ENCODE peak calls at places on chromosome 13, in seven cellular contexts. One of them, this sample, is unnamed.

GRCh38 chr13:71811344-71811743 is 55.7 kb downstream of the DACH1 start:
- DNase-seq in HCT116: no peak
- DNase-seq in SK-N-SH: no peak
- DNase-seq in GM12878: no peak
- DNase-seq in HepG2: no peak
- DNase-seq in K562: no peak
- DNase-seq in H1: no peak
- DNase-seq in this sample: no peak

GRCh38 chr13:112066624-112067004 is 335 bp upstream of the SOX1 start:
- DNase-seq in HCT116: no peak
- DNase-seq in SK-N-SH: peak; percentile 49
- DNase-seq in GM12878: no peak
- DNase-seq in HepG2: no peak
- DNase-seq in K562: no peak
- DNase-seq in H1: no peak
- DNase-seq in this sample: no peak

GRCh38 chr13:65555973-65556372 is 1674.2 kb downstream of the PCDH9 start:
- DNase-seq in HCT116: no peak
- DNase-seq in SK-N-SH: peak; percentile 52
- DNase-seq in GM12878: no peak
- DNase-seq in HepG2: no peak
- DNase-seq in K562: no peak
- DNase-seq in H1: no peak
- DNase-seq in this sample: no peak

GRCh38 chr13:52130641-52131040 is 1.8 kb upstream of the NEK5 start:
- DNase-seq in HCT116: no peak
- DNase-seq in SK-N-SH: no peak
- DNase-seq in GM12878: no peak
- DNase-seq in HepG2: no peak
- DNase-seq in K562: no peak
- DNase-seq in H1: no peak
- DNase-seq in this sample: no peak

GRCh38 chr13:73073050-73073449 is 14.2 kb downstream of the KLF5 start:
- DNase-seq in HCT116: no peak
- DNase-seq in SK-N-SH: no peak
- DNase-seq in GM12878: no peak
- DNase-seq in HepG2: no peak
- DNase-seq in K562: no peak
- DNase-seq in H1: no peak
- DNase-seq in this sample: no peak

GRCh38 chr13:79775830-79776229 is 294.9 kb downstream of the NDFIP2 start:
- DNase-seq in HCT116: peak; percentile 7
- DNase-seq in SK-N-SH: no peak
- DNase-seq in GM12878: no peak
- DNase-seq in HepG2: peak; percentile 38
- DNase-seq in K562: no peak
- DNase-seq in H1: no peak
- DNase-seq in this sample: peak; percentile 50

GRCh38 chr13:98548230-98548629 is 28.7 kb downstream of the STK24 start:
- DNase-seq in HCT116: no peak
- DNase-seq in SK-N-SH: no peak
- DNase-seq in GM12878: no peak
- DNase-seq in HepG2: no peak
- DNase-seq in K562: no peak
- DNase-seq in H1: no peak
- DNase-seq in this sample: no peak

GRCh38 chr13:46797468-46798237 is 692 bp upstream of the ESD start:
- DNase-seq in HCT116: no peak
- DNase-seq in SK-N-SH: no peak
- DNase-seq in GM12878: no peak
- DNase-seq in HepG2: peak; percentile 36
- DNase-seq in K562: peak; percentile 6
- DNase-seq in H1: no peak
- DNase-seq in this sample: no peak

GRCh38 chr13:33183431-33184130 is 102.0 kb downstream of the STARD13 start:
- DNase-seq in HCT116: no peak
- DNase-seq in SK-N-SH: no peak
- DNase-seq in GM12878: no peak
- DNase-seq in HepG2: no peak
- DNase-seq in K562: no peak
- DNase-seq in H1: no peak
- DNase-seq in this sample: no peak

GRCh38 chr13:24280722-24281121 is 28.7 kb upstream of the C1QTNF9 start:
- DNase-seq in HCT116: no peak
- DNase-seq in SK-N-SH: no peak
- DNase-seq in GM12878: peak; percentile 30
- DNase-seq in HepG2: no peak
- DNase-seq in K562: no peak
- DNase-seq in H1: no peak
- DNase-seq in this sample: no peak

GRCh38 chr13:29702912-29703351 is 107.4 kb upstream of the SLC7A1 start:
- DNase-seq in HCT116: no peak
- DNase-seq in SK-N-SH: no peak
- DNase-seq in GM12878: no peak
- DNase-seq in HepG2: no peak
- DNase-seq in K562: no peak
- DNase-seq in H1: peak; percentile 27
- DNase-seq in this sample: no peak

GRCh38 chr13:98677398-98677797 is 75.1 kb downstream of the SLC15A1 start:
- DNase-seq in HCT116: no peak
- DNase-seq in SK-N-SH: no peak
- DNase-seq in GM12878: no peak
- DNase-seq in HepG2: no peak
- DNase-seq in K562: no peak
- DNase-seq in H1: no peak
- DNase-seq in this sample: no peak

GRCh38 chr13:50198508-50198907 is 183.3 kb downstream of the KCNRG start:
- DNase-seq in HCT116: no peak
- DNase-seq in SK-N-SH: no peak
- DNase-seq in GM12878: no peak
- DNase-seq in HepG2: no peak
- DNase-seq in K562: no peak
- DNase-seq in H1: no peak
- DNase-seq in this sample: no peak

GRCh38 chr13:22198001-22198400 is 527.1 kb downstream of the FGF9 start:
- DNase-seq in HCT116: no peak
- DNase-seq in SK-N-SH: no peak
- DNase-seq in GM12878: no peak
- DNase-seq in HepG2: no peak
- DNase-seq in K562: no peak
- DNase-seq in H1: no peak
- DNase-seq in this sample: no peak

GRCh38 chr13:95660981-95661581 is 15.9 kb upstream of the DNAJC3 start:
- DNase-seq in HCT116: peak; percentile 28
- DNase-seq in SK-N-SH: peak; percentile 39
- DNase-seq in GM12878: no peak
- DNase-seq in HepG2: peak; percentile 51
- DNase-seq in K562: peak; percentile 28
- DNase-seq in H1: no peak
- DNase-seq in this sample: no peak

GRCh38 chr13:109833940-109834339 is 47.6 kb upstream of the IRS2 start:
- DNase-seq in HCT116: no peak
- DNase-seq in SK-N-SH: no peak
- DNase-seq in GM12878: no peak
- DNase-seq in HepG2: no peak
- DNase-seq in K562: no peak
- DNase-seq in H1: no peak
- DNase-seq in this sample: no peak

GRCh38 chr13:109835321-109835720 is 48.9 kb upstream of the IRS2 start:
- DNase-seq in HCT116: no peak
- DNase-seq in SK-N-SH: no peak
- DNase-seq in GM12878: no peak
- DNase-seq in HepG2: no peak
- DNase-seq in K562: no peak
- DNase-seq in H1: no peak
- DNase-seq in this sample: no peak

GRCh38 chr13:109836629-109837607 is 50.5 kb upstream of the IRS2 start:
- DNase-seq in HCT116: no peak
- DNase-seq in SK-N-SH: no peak
- DNase-seq in GM12878: peak; percentile 38
- DNase-seq in HepG2: peak; percentile 13
- DNase-seq in K562: no peak
- DNase-seq in H1: no peak
- DNase-seq in this sample: no peak

DNA sequence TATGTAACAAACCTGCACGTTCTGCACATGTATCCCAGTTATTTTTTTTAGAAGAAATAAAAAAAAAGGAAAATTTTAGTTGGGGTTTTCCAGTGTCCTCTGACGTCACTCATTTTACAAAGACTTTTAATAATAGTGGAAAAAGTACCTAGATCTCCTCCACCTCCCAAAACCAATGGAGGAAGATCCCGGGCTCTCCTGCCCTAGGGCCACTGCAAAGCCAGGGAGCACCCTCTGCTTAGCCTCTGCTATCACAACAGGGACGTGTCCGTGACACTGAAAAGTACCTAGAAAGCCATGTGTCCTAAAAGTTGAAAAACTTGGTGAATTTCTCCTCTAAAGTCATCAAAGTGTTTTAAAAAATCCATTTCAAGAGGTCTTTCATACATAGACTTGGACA is 46.7 kb upstream of the IRS2 start:
- DNase-seq in HCT116: no peak
- DNase-seq in SK-N-SH: no peak
- DNase-seq in GM12878: no peak
- DNase-seq in HepG2: no peak
- DNase-seq in K562: no peak
- DNase-seq in H1: no peak
- DNase-seq in this sample: no peak
- TF ChIP-seq YY1 in HCT116: no peak
- TF ChIP-seq YY1 in SK-N-SH: no peak
- TF ChIP-seq YY1 in GM12878: no peak
- TF ChIP-seq YY1 in HepG2: no peak
- TF ChIP-seq YY1 in K562: no peak
- TF ChIP-seq YY1 in H1: no peak
- TF ChIP-seq YY1 in this sample: no peak

DNA sequence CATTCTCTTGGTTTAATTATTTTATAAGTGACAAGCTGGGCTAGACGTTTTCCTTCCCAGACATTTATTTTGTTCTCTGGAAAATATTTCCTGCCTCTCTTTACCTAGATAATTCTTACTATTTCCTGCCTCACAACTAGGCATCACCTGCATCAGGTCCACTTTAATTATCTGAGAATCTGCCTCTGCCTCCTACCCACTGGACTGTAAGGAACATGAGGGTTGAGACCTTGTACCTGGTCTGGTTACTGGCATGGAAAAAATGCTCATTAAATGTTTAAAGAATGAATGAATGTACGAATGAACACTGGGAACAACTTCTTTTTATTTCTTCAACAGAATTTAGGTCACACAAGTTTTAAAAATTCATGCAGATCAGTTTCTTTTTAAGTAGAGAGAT is 13.4 kb upstream of the METTL21C start:
- DNase-seq in HCT116: no peak
- DNase-seq in SK-N-SH: no peak
- DNase-seq in GM12878: no peak
- DNase-seq in HepG2: no peak
- DNase-seq in K562: no peak
- DNase-seq in H1: no peak
- DNase-seq in this sample: no peak
- TF ChIP-seq YY1 in HCT116: no peak
- TF ChIP-seq YY1 in SK-N-SH: no peak
- TF ChIP-seq YY1 in GM12878: no peak
- TF ChIP-seq YY1 in HepG2: no peak
- TF ChIP-seq YY1 in K562: no peak
- TF ChIP-seq YY1 in H1: no peak
- TF ChIP-seq YY1 in this sample: no peak

DNA sequence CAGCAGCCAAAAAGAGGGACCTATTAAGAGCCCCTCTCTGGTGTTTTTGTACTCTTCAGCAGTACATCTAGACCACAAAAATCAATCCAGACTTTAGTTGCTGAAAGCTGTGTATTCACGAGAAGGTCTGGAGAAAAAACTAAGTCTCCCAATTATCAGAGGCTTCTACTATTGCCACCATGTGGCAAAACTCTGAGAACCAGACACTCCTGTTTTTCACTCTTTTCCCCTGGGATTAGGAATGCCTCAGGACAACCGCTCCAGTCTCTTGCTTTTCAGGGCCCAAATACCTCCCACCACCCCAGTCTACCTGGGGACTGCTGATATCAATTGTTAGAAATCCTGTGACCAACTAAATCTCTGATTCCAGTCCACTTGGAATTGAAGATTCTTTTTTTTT is 30.1 kb upstream of the OBI1 start:
- DNase-seq in HCT116: no peak
- DNase-seq in SK-N-SH: no peak
- DNase-seq in GM12878: no peak
- DNase-seq in HepG2: peak; percentile 12
- DNase-seq in K562: no peak
- DNase-seq in H1: no peak
- DNase-seq in this sample: no peak
- TF ChIP-seq YY1 in HCT116: no peak
- TF ChIP-seq YY1 in SK-N-SH: no peak
- TF ChIP-seq YY1 in GM12878: no peak
- TF ChIP-seq YY1 in HepG2: no peak
- TF ChIP-seq YY1 in K562: no peak
- TF ChIP-seq YY1 in H1: no peak
- TF ChIP-seq YY1 in this sample: no peak

DNA sequence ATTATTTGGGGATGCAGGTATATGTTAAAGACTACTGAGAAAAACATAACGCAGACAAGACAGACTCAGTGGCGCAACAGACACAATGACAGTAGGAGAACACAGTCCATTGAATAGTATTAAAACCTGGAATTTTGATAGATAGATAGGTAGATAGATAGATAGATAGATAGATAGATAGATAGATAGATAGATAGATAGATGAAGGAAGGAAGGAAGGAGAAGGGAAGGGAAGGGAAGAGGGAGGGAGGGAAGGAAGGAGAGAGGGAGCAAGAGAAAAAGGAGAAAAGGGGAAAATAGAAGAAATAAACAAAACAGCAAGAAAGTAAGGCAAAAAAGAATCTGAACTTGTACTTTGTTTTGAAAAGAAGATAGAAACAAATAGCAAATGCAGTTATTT is 404.5 kb downstream of the FOXO1 start:
- DNase-seq in HCT116: no peak
- DNase-seq in SK-N-SH: no peak
- DNase-seq in GM12878: no peak
- DNase-seq in HepG2: no peak
- DNase-seq in K562: no peak
- DNase-seq in H1: no peak
- DNase-seq in this sample: no peak
- TF ChIP-seq YY1 in HCT116: no peak
- TF ChIP-seq YY1 in SK-N-SH: no peak
- TF ChIP-seq YY1 in GM12878: no peak
- TF ChIP-seq YY1 in HepG2: no peak
- TF ChIP-seq YY1 in K562: no peak
- TF ChIP-seq YY1 in H1: no peak
- TF ChIP-seq YY1 in this sample: no peak

This sample was measured in NT2/D1.